ENCODE peak calls at places on chromosome 18, in eight cellular contexts. S is ascending aorta, B is HFF-Myc, R is cardiac muscle cell, U is vagina, L is endothelial cell, V is mammary epithelial cell, A is sigmoid colon. W is an unnamed sample.

GRCh38 chr18:183769-184168 is 25.4 kb downstream of the USP14 start:
- DNase-seq in S (no peak), B (no peak), R (peak), U (no peak), L (no peak), V (no peak), A (no peak), W (no peak)

GRCh38 chr18:49963217-49963616 is 149.9 kb upstream of the ACAA2 start:
- DNase-seq in S (no peak), B (no peak), R (no peak), U (no peak), L (no peak), V (no peak), A (no peak), W (no peak)

GRCh38 chr18:2169656-2170055 is 401.6 kb downstream of the METTL4 start:
- DNase-seq in S (no peak), B (no peak), R (no peak), U (no peak), L (no peak), V (peak), A (no peak), W (no peak)

GRCh38 chr18:60905699-60906098 is 427.5 kb upstream of the CDH20 start:
- DNase-seq in S (no peak), B (no peak), R (peak), U (no peak), L (no peak), V (no peak), A (no peak), W (no peak)

GRCh38 chr18:29154196-29154757 is 977.3 kb upstream of the CDH2 start:
- DNase-seq in S (no peak), B (no peak), R (peak), U (no peak), L (no peak), V (peak), A (no peak), W (no peak)

GRCh38 chr18:48410095-48410920 is 1.1 kb upstream of the ZBTB7C start:
- DNase-seq in S (peak), B (peak), R (peak), U (no peak), L (peak), V (peak), A (peak), W (peak)

GRCh38 chr18:3211236-3211992 is 8.4 kb downstream of the MYOM1 start:
- DNase-seq in S (no peak), B (no peak), R (peak), U (no peak), L (no peak), V (no peak), A (no peak), W (no peak)

GRCh38 chr18:13688191-13689136 is 37.9 kb downstream of the FAM210A start:
- DNase-seq in S (no peak), B (no peak), R (no peak), U (no peak), L (no peak), V (no peak), A (no peak), W (no peak)

GRCh38 chr18:54612237-54612636 is 21.2 kb downstream of the DYNAP start:
- DNase-seq in S (no peak), B (no peak), R (no peak), U (no peak), L (no peak), V (peak), A (no peak), W (no peak)

GRCh38 chr18:51051105-51051712 is 21.2 kb downstream of the SMAD4 start:
- DNase-seq in S (no peak), B (peak), R (peak), U (no peak), L (no peak), V (peak), A (no peak), W (no peak)

GRCh38 chr18:69455120-69455519 is 54.4 kb downstream of the DOK6 start:
- DNase-seq in S (no peak), B (no peak), R (peak), U (no peak), L (no peak), V (no peak), A (no peak), W (no peak)

GRCh38 chr18:49123431-49123830 is 172.7 kb upstream of the SMAD7 start:
- DNase-seq in S (no peak), B (no peak), R (no peak), U (no peak), L (no peak), V (no peak), A (no peak), W (no peak)

GRCh38 chr18:24831091-24831490 is 370.7 kb downstream of the HRH4 start:
- DNase-seq in S (no peak), B (no peak), R (no peak), U (no peak), L (no peak), V (no peak), A (no peak), W (no peak)

GRCh38 chr18:3411854-3412268 is 38.1 kb upstream of the TGIF1 start:
- DNase-seq in S (no peak), B (no peak), R (peak), U (no peak), L (no peak), V (peak), A (no peak), W (peak)

GRCh38 chr18:46886893-46887292 is 30.4 kb downstream of the PIAS2 start:
- DNase-seq in S (no peak), B (no peak), R (no peak), U (no peak), L (no peak), V (no peak), A (no peak), W (no peak)
- TF ChIP-seq CTCF in S (no peak), B (no peak), R (no peak), U (no peak), L (no peak), V (no peak), A (no peak), W (no peak)

DNA sequence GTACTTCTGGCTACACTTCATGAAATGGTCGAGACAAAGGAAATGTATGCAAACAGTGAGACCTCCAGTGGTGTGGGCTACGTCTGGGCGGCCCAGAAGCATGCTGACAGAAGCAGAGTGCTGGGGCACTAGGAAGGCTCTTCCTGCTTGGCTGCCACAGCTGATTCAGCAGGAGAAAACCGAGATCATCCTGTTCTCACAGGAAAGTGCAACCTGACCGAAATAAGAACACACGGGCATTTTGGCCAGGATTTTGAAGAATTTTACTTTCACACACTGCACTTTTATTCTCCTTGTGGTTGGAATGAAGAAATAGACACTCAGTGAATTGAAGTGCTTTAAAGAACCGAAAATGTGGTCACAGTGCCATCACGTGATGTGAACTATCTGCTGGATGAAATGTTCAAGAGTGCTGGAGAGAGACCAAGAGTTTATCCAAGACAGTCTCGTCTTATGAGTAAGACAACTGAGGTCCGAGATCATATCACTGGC is 149.5 kb downstream of the CCBE1 start:
- DNase-seq in S (no peak), B (no peak), R (peak), U (no peak), L (no peak), V (peak), A (no peak), W (no peak)
- TF ChIP-seq CTCF in S (no peak), B (no peak), R (peak), U (no peak), L (no peak), V (no peak), A (peak), W (no peak)

DNA sequence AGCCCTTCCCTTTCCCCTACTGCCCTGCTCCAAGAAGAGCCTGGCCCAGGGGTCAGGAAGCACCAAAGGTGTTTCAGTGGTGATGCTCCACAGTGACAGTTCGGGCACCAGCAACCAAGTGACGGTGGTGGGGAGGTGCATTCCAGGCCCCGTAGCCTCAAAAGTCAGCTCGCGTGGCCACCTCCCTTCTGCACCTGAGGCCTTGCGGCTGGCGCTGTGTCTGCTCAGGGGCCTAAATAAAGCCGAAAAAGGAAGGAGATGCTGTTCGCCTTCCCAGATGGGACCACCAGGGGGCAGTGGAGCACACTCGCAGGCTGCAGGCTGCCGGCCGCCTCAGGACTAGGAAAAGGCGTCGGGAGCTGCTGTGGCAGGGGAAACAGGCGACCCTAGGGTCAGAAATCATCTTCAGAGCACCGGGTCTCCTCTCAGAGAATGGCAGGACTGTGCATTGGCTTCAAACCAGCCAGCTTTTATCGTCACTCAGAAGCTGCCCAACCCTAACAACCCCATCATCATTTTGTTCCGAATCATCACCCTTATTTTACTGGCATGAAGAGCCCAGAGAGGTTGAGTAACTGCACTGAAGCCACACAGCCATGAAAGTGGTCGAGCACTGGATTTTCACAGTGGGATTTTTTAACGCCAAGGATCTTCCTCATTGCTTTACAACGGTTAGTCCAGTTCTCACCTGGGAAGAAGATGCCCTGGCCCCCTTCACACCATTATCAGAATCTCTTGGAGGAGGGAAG is 213.0 kb upstream of the CELF4 start:
- DNase-seq in S (peak), B (no peak), R (peak), U (no peak), L (peak), V (peak), A (no peak), W (no peak)
- TF ChIP-seq CTCF in S (peak), B (peak), R (peak), U (peak), L (peak), V (peak), A (peak), W (no peak)

GRCh38 chr18:80132196-80132812 is 23.2 kb downstream of the ADNP2 start:
- DNase-seq in S (no peak), B (no peak), R (no peak), U (no peak), L (no peak), V (peak), A (no peak), W (no peak)
- TF ChIP-seq CTCF in S (no peak), B (no peak), R (no peak), U (no peak), L (no peak), V (no peak), A (no peak), W (no peak)

DNA sequence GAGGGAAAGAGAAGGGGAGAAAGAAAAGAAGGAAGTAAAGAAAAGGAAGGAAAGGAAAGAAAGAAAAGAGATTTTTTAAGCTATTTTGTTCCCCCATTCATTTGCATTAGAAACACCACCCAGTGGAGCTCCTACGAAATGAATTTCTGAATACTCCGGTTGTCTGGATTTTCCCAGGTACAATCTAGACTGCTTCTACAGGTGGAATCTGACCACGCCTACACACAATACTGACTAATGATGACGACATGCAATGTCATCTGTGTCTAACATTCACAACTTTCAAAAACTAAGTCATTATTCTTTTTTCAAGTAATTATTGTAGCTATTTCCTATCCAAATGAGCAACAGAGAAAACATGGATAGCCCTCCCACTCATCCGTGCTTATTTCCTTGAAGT is 121.7 kb downstream of the ZNF516 start:
- DNase-seq in S (no peak), B (no peak), R (no peak), U (no peak), L (no peak), V (peak), A (no peak), W (no peak)
- TF ChIP-seq CTCF in S (no peak), B (no peak), R (no peak), U (no peak), L (no peak), V (no peak), A (no peak), W (no peak)

GRCh38 chr18:37476611-37477295 is 88.8 kb downstream of the CELF4 start:
- DNase-seq in S (no peak), B (no peak), R (no peak), U (no peak), L (no peak), V (no peak), A (no peak), W (no peak)
- TF ChIP-seq CTCF in S (no peak), B (no peak), R (no peak), U (no peak), L (no peak), V (no peak), A (no peak), W (no peak)

DNA sequence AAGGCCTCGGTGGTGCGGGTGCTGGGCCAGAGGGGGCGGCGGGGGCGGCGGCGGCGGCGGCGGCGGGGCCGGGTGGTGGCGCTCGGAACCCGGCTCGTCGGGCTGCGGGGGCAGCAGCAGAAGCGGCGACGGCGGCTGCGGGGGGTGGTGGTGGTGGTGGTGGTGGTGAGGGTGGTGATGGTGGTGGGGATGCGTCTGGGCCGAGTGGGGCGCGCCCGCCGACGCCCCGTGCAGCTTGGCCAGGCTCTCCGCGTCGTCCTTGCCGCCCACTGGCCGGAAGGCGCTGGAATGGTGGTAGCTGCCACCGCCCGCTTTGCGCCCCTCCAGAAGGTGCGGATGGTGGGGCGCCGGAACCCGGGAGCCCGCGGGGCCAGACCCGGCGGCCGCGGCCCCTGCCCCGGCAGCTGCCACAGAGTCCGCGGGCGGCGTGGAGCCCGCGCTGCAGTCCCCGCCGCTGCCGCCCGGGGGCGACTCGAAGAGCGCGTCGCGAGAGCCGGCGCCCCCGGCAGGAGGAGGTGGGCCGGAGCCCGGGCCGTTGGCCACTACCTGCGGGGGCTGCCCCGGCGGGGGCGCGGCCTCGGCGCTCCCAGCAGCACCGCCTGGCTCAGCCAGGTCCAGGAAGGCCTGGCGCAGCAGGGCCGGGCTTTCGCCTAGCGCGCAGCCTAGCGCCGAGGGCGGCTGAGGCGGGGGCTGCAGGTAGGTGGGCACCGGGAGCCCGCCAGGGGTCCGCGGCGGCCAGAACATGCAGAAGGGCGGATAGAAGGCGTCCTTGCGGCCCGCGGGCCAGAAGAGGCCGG is 4.2 kb downstream of the SKOR2 start:
- DNase-seq in S (no peak), B (no peak), R (no peak), U (no peak), L (peak), V (no peak), A (no peak), W (no peak)
- TF ChIP-seq CTCF in S (no peak), B (no peak), R (no peak), U (no peak), L (peak), V (peak), A (no peak), W (no peak)

DNA sequence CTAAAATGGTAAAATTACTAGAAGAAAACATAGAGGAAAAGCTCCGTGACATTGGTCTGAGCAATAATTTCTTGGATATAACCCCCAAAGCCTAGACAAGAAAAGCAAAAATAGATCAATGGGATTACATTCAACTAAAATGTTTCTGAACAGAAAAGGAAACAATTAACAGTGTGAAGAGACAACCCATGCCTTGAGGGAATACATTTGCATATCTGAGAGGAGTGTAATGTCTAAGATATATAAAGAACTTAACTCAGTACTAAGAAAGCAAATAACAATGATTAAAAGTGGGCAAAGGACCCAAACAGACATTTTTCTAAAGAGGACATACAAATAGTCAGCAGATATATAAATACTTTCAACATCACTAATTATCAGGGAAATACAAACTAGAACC is 206.2 kb downstream of the VAPA start:
- DNase-seq in S (no peak), B (no peak), R (no peak), U (no peak), L (no peak), V (no peak), A (no peak), W (no peak)
- TF ChIP-seq CTCF in S (no peak), B (no peak), R (no peak), U (no peak), L (no peak), V (no peak), A (no peak), W (no peak)

GRCh38 chr18:36296591-36297418 is 708 bp upstream of the FHOD3 start:
- DNase-seq in S (peak), B (peak), R (peak), U (peak), L (peak), V (peak), A (peak), W (no peak)
- TF ChIP-seq CTCF in S (peak), B (peak), R (peak), U (no peak), L (peak), V (no peak), A (peak), W (no peak)

W was measured in activated B cell treated with CpG ODN at 0.5 μM for 24 hours.